ENCODE peak calls at places on chromosomes 11 and 22, in five cellular contexts. N is choroid plexus epithelial cell, K is fibroblast of lung, X is cardiac muscle cell, Z is tibial nerve. A is an unnamed sample.

GRCh38 chr22:22141771-22142591 is 102.6 kb upstream of the VPREB1 start:
- DNase-seq in N (peak), K (no peak), X (no peak), Z (no peak), A (no peak)

GRCh38 chr11:46049325-46049860 is 71.9 kb downstream of the PHF21A start:
- DNase-seq in N (no peak), K (no peak), X (no peak), Z (no peak), A (no peak)

GRCh38 chr22:42745118-42745517 is 24.4 kb upstream of the A4GALT start:
- DNase-seq in N (no peak), K (peak), X (peak), Z (no peak), A (no peak)

GRCh38 chr22:39724390-39724789 is 153.8 kb downstream of the CACNA1I start:
- DNase-seq in N (peak), K (no peak), X (no peak), Z (no peak), A (no peak)

GRCh38 chr22:36344106-36344827 is 43.5 kb downstream of the MYH9 start:
- DNase-seq in N (no peak), K (no peak), X (no peak), Z (no peak), A (no peak)

GRCh38 chr11:128848815-128849455 is 18.2 kb downstream of the KCNJ1 start:
- DNase-seq in N (peak), K (no peak), X (peak), Z (peak), A (peak)

GRCh38 chr22:36386351-36386899 is 1.3 kb downstream of the MYH9 start:
- DNase-seq in N (no peak), K (peak), X (no peak), Z (no peak), A (no peak)

GRCh38 chr22:17199131-17199731 is 20.0 kb downstream of the ADA2 start:
- DNase-seq in N (peak), K (peak), X (peak), Z (peak), A (no peak)

GRCh38 chr11:84291996-84292395 is 1005.8 kb upstream of the CCDC90B start:
- DNase-seq in N (peak), K (peak), X (peak), Z (no peak), A (no peak)

GRCh38 chr11:118202599-118203422 is 22.0 kb downstream of the JAML start:
- DNase-seq in N (no peak), K (no peak), X (no peak), Z (no peak), A (no peak)

GRCh38 chr11:41868606-41869005 is 409.2 kb upstream of the LRRC4C start:
- DNase-seq in N (no peak), K (no peak), X (no peak), Z (no peak), A (no peak)

GRCh38 chr11:34790620-34791019 is 125.6 kb downstream of the APIP start:
- DNase-seq in N (peak), K (no peak), X (no peak), Z (no peak), A (no peak)
- TF ChIP-seq CTCF in N (peak), K (no peak), X (peak), Z (no peak), A (no peak)

GRCh38 chr11:61787928-61788491 is 4.4 kb downstream of the TMEM258 start:
- DNase-seq in N (peak), K (peak), X (peak), Z (no peak), A (no peak)
- TF ChIP-seq CTCF in N (peak), K (peak), X (peak), Z (peak), A (no peak)

DNA sequence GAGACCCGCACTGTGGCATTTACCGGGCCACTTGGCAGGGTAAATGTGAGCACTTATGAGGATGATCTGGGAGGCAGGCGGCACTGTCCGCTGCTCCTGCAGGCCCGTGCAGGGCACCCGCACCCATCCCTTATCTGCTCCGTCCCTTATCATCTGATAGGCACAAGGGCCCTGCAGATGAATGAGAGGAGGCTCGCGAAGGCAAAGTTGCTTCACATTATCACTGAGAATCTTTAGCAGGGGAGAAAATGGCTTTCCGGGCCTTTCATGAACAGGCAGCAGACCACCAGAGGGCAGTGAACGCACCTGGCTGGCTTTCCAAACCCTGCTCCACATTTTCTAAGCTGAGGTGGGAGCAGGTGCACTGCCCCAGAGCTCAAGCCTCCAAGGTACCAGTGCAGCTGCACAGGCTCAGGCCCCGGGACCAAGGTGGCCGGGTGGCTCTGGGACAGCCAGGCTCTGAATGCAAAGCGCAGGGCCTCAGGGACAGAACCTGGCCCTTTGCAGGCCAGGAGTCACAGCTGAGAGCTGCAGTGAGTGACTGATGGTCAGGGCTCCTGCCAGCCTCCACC is 165.6 kb downstream of the SHANK2 start:
- DNase-seq in N (peak), K (no peak), X (peak), Z (no peak), A (no peak)
- TF ChIP-seq CTCF in N (peak), K (peak), X (peak), Z (no peak), A (no peak)

GRCh38 chr11:75399344-75400109 is at the start of gene RPS3:
- DNase-seq in N (peak), K (peak), X (peak), Z (peak), A (peak)
- TF ChIP-seq CTCF in N (peak), K (no peak), X (no peak), Z (peak), A (no peak)